ENCODE peak calls at places on chromosomes 3 and 15, in five cellular contexts. I is HepG2, G is H1, K is HCT116, W is GM12878. F is an unnamed sample.

GRCh38 chr3:162334537-162334936 is 837.9 kb downstream of the OTOL1 start:
- DNase-seq in I (no peak), G (no peak), K (no peak), W (no peak), F (no peak)

GRCh38 chr3:155069729-155070128 is 10.4 kb upstream of the MME start:
- DNase-seq in I (no peak), G (no peak), K (no peak), W (no peak), F (no peak)

GRCh38 chr3:167691366-167691765 is 37.6 kb upstream of the WDR49 start:
- DNase-seq in I (no peak), G (no peak), K (no peak), W (peak; percentile 84), F (no peak)

GRCh38 chr15:100775581-100776185 is 103.9 kb upstream of the ALDH1A3 start:
- DNase-seq in I (no peak), G (no peak), K (no peak), W (no peak), F (no peak)

GRCh38 chr15:56699743-56700142 is 33.6 kb downstream of the ZNF280D start:
- DNase-seq in I (no peak), G (no peak), K (no peak), W (no peak), F (no peak)

GRCh38 chr15:35062164-35063099 is 22.7 kb downstream of the NANOGP8 start:
- DNase-seq in I (no peak), G (no peak), K (no peak), W (no peak), F (no peak)

GRCh38 chr3:14598143-14598569 is 53.4 kb upstream of the CCDC174 start:
- DNase-seq in I (no peak), G (no peak), K (no peak), W (no peak), F (no peak)

GRCh38 chr3:70824078-70824477 is 511.6 kb upstream of the MDFIC2 start:
- DNase-seq in I (no peak), G (no peak), K (no peak), W (no peak), F (no peak)

GRCh38 chr3:13767896-13768295 is 112.0 kb downstream of the WNT7A start:
- DNase-seq in I (no peak), G (no peak), K (no peak), W (no peak), F (no peak)

GRCh38 chr3:25573386-25574171 is 91.1 kb downstream of the TOP2B start:
- DNase-seq in I (no peak), G (no peak), K (no peak), W (no peak), F (no peak)

GRCh38 chr3:127915115-127915936 is at the start of gene KBTBD12:
- DNase-seq in I (no peak), G (no peak), K (no peak), W (no peak), F (no peak)

GRCh38 chr15:51104512-51104911 is 9.8 kb upstream of the TNFAIP8L3 start:
- DNase-seq in I (no peak), G (no peak), K (no peak), W (no peak), F (no peak)

GRCh38 chr3:12759097-12759679 is at the start of gene TMEM40:
- DNase-seq in I (no peak), G (no peak), K (peak; percentile 80), W (no peak), F (no peak)
- TF ChIP-seq SIN3A in I (no peak), G (no peak), K (no peak), W (no peak), F (no peak)

GRCh38 chr3:151501905-151502615 is 41.2 kb upstream of the IGSF10 start:
- DNase-seq in I (no peak), G (no peak), K (no peak), W (no peak), F (no peak)
- TF ChIP-seq SIN3A in I (no peak), G (no peak), K (no peak), W (no peak), F (no peak)

GRCh38 chr3:33644598-33644997 is 73.5 kb downstream of the CLASP2 start:
- DNase-seq in I (no peak), G (no peak), K (no peak), W (no peak), F (no peak)
- TF ChIP-seq SIN3A in I (no peak), G (no peak), K (no peak), W (no peak), F (no peak)

DNA sequence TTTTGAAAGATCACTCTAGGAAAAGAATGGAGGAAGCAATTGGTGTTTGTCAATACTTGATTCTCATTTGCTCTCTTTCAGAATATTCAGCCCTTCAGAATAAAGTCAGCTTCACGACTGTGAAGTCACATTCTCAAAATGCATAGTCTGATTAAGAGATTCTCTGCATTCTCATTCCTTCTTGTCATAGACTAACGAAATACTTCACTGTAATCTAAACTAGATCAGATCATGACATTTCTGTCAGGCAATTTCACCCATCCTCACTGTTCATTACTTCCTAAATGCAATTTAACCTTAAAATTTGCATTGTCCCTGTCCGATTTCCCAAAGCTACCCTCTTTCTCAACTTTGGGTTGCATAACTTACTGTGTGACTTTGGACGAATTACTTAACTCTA is 6.2 kb downstream of the RPL22L1 start:
- DNase-seq in I (no peak), G (no peak), K (no peak), W (no peak), F (no peak)
- TF ChIP-seq SIN3A in I (no peak), G (no peak), K (no peak), W (no peak), F (no peak)

DNA sequence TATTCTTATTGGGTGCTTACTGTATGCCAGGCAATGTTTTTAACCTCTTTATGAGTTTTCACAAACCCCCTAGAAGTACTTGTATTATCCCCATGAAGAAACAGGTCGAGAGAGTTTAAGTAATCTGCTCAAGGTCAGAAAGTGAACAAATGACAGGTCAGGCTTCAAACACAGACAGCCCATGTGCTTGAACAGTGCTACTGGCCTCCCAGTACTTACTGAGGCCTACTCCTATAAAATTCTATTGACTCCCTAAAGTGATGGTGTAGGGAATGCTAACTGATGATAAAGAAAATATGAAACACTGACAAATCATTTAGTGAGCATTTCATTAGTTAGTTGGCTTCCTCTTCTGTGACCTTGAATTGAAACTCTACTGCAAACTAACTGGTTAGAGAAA is 4.2 kb upstream of the CNBP start:
- DNase-seq in I (peak; percentile 14), G (no peak), K (no peak), W (no peak), F (no peak)
- TF ChIP-seq SIN3A in I (no peak), G (no peak), K (no peak), W (no peak), F (no peak)

DNA sequence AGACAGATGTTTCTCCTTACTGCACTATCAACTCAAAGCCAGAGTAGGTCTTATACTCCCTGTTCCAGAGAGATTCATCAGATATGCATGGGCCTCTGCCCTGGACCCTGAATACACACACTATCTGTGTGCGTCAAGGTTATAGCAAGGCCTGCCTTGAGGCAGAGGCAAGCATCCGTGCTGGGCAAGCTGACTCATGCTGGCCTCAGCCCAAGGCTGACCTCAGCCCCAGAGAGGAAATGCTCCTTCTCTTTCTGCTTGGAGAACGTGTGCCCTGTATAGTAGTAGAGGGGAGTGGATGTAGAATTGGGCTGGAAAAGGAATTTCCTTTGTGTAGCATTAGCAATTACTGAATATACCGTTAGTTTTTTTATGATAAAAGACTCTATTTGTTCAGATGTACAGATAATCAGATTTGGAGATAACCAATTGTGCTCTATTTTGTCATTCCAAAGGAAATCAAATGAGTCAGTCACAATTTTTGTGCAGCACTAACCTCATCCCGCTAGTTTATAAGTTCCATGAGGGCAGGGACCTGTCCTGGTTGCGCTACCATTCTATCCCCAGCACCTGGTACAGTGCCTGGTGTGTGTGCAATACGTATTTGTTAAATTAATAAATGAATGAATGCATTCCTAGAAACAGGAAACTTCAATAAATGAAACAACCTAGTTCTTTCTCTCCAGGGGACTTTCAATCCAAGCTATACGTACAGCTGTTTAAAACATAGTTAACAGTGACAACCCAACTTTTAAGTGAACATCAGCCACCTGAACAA is 13.3 kb upstream of the PAQR9 start:
- DNase-seq in I (peak; percentile 76), G (no peak), K (peak; percentile 61), W (no peak), F (peak; percentile 89)
- TF ChIP-seq SIN3A in I (no peak), G (no peak), K (no peak), W (no peak), F (no peak)